ENCODE peak calls at places on chromosomes 1 and 21, in eight cellular contexts. G is aorta, S is adipocyte, M is H9, V is heart right ventricle, T is body of pancreas, X is heart left ventricle, C is hepatocyte. Y is an unnamed sample. For H3K4me1, the result is how much of the 10 kb centered on the place peaks cover.

GRCh38 chr1:182397653-182398388 is 2.6 kb downstream of the TEDDM1 start:
- DNase-seq in G (no peak), S (no peak), M (no peak), V (no peak), T (no peak), X (no peak), C (peak), Y (no peak)

GRCh38 chr1:203627819-203628184 is 1.2 kb downstream of the ATP2B4 start:
- DNase-seq in G (peak), S (peak), M (no peak), V (no peak), T (no peak), X (no peak), C (peak), Y (peak)

GRCh38 chr1:91161749-91162148 is 139.9 kb upstream of the ZNF644 start:
- DNase-seq in G (no peak), S (no peak), M (no peak), V (no peak), T (no peak), X (no peak), C (no peak), Y (no peak)

GRCh38 chr21:17607684-17608083 is 5.0 kb downstream of the BTG3 start:
- DNase-seq in G (no peak), S (no peak), M (no peak), V (no peak), T (no peak), X (no peak), C (no peak), Y (peak)

GRCh38 chr1:32885691-32886011 is 640 bp upstream of the HPCA start:
- DNase-seq in G (no peak), S (no peak), M (no peak), V (no peak), T (no peak), X (no peak), C (no peak), Y (peak)

GRCh38 chr1:78292361-78292760 is 198.4 kb upstream of the PTGFR start:
- DNase-seq in G (no peak), S (peak), M (no peak), V (no peak), T (no peak), X (no peak), C (no peak), Y (no peak)

GRCh38 chr1:28416509-28417194 is 47.1 kb downstream of the PHACTR4 start:
- DNase-seq in G (no peak), S (no peak), M (no peak), V (no peak), T (no peak), X (no peak), C (no peak), Y (no peak)

GRCh38 chr1:51214615-51215131 is 21.4 kb upstream of the RNF11 start:
- DNase-seq in G (no peak), S (peak), M (no peak), V (no peak), T (no peak), X (no peak), C (peak), Y (peak)

GRCh38 chr1:153534933-153535663 is 693 bp downstream of the S100A6 start:
- DNase-seq in G (peak), S (peak), M (no peak), V (peak), T (no peak), X (peak), C (no peak), Y (peak)

GRCh38 chr1:66542811-66543767 is 9.1 kb downstream of the SGIP1 start:
- DNase-seq in G (peak), S (peak), M (no peak), V (peak), T (peak), X (peak), C (peak), Y (peak)

GRCh38 chr1:91877574-91878208 is 8.3 kb downstream of the TGFBR3 start:
- DNase-seq in G (no peak), S (peak), M (no peak), V (no peak), T (no peak), X (no peak), C (no peak), Y (no peak)

GRCh38 chr1:32716312-32717126 is 13.9 kb upstream of the SYNC start:
- DNase-seq in G (no peak), S (no peak), M (peak), V (no peak), T (peak), X (peak), C (peak), Y (peak)

GRCh38 chr1:209611771-209612570 is 28.5 kb downstream of the CAMK1G start:
- DNase-seq in G (no peak), S (no peak), M (no peak), V (no peak), T (no peak), X (no peak), C (no peak), Y (no peak)

GRCh38 chr21:19541612-19542011 is 1138.0 kb upstream of the TMPRSS15 start:
- DNase-seq in G (no peak), S (no peak), M (no peak), V (no peak), T (peak), X (no peak), C (peak), Y (no peak)

GRCh38 chr1:31798433-31799195 is 17.2 kb downstream of the SPOCD1 start:
- DNase-seq in G (no peak), S (peak), M (no peak), V (no peak), T (no peak), X (no peak), C (peak), Y (peak)

GRCh38 chr1:150516050-150516591 is 569 bp downstream of the FALEC start:
- DNase-seq in G (no peak), S (peak), M (peak), V (no peak), T (no peak), X (no peak), C (no peak), Y (peak)

GRCh38 chr1:9317591-9318331 is 25.1 kb downstream of the SPSB1 start:
- DNase-seq in G (no peak), S (peak), M (no peak), V (peak), T (no peak), X (peak), C (peak), Y (peak)

GRCh38 chr1:234302334-234302962 is 70.8 kb upstream of the COA6 start:
- DNase-seq in G (no peak), S (no peak), M (no peak), V (no peak), T (no peak), X (no peak), C (no peak), Y (no peak)

GRCh38 chr21:33019516-33019884 is 6.2 kb upstream of the OLIG2 start:
- DNase-seq in G (no peak), S (no peak), M (no peak), V (no peak), T (no peak), X (no peak), C (no peak), Y (no peak)

GRCh38 chr1:40774266-40774998 is 9.2 kb upstream of the KCNQ4 start:
- DNase-seq in G (peak), S (peak), M (peak), V (no peak), T (peak), X (peak), C (peak), Y (peak)

GRCh38 chr1:204401747-204402146 is 9.9 kb downstream of the PPP1R15B start:
- DNase-seq in G (no peak), S (no peak), M (no peak), V (no peak), T (no peak), X (no peak), C (no peak), Y (no peak)

GRCh38 chr1:108089482-108089881 is 110.7 kb downstream of the SLC25A24 start:
- DNase-seq in G (no peak), S (peak), M (no peak), V (no peak), T (no peak), X (no peak), C (no peak), Y (no peak)

GRCh38 chr1:154727409-154727808 is 119.4 kb upstream of the ADAR start:
- DNase-seq in G (no peak), S (no peak), M (no peak), V (no peak), T (no peak), X (no peak), C (no peak), Y (no peak)

GRCh38 chr1:175390522-175391247 is 198.1 kb upstream of the KIAA0040 start:
- DNase-seq in G (no peak), S (no peak), M (no peak), V (no peak), T (no peak), X (no peak), C (no peak), Y (no peak)

GRCh38 chr1:2778220-2778592 is 23.3 kb downstream of the TTC34 start:
- DNase-seq in G (peak), S (no peak), M (peak), V (no peak), T (no peak), X (no peak), C (no peak), Y (peak)

GRCh38 chr1:56803561-56804156 is 15.5 kb downstream of the FYB2 start:
- DNase-seq in G (no peak), S (no peak), M (peak), V (no peak), T (peak), X (no peak), C (peak), Y (no peak)

GRCh38 chr1:95226781-95227660 is 7.0 kb upstream of the RWDD3 start:
- DNase-seq in G (no peak), S (no peak), M (no peak), V (no peak), T (no peak), X (no peak), C (no peak), Y (no peak)

GRCh38 chr1:218112862-218113261 is 172.2 kb upstream of the RRP15 start:
- DNase-seq in G (no peak), S (no peak), M (no peak), V (no peak), T (no peak), X (no peak), C (peak), Y (no peak)

GRCh38 chr1:61284226-61284854 is 202.0 kb downstream of the NFIA start:
- DNase-seq in G (no peak), S (no peak), M (no peak), V (no peak), T (no peak), X (no peak), C (no peak), Y (no peak)

GRCh38 chr1:84836145-84836544 is 56.9 kb downstream of the LPAR3 start:
- DNase-seq in G (no peak), S (no peak), M (no peak), V (no peak), T (no peak), X (no peak), C (no peak), Y (no peak)

GRCh38 chr21:36087362-36088138 is 17.7 kb downstream of the CBR1 start:
- DNase-seq in G (no peak), S (peak), M (peak), V (no peak), T (no peak), X (no peak), C (no peak), Y (no peak)

GRCh38 chr1:168260393-168260792 is 20.3 kb upstream of the TBX19 start:
- DNase-seq in G (no peak), S (no peak), M (no peak), V (no peak), T (no peak), X (no peak), C (no peak), Y (no peak)

GRCh38 chr1:228099331-228099732 is 3.8 kb downstream of the C1orf35 start:
- DNase-seq in G (no peak), S (no peak), M (peak), V (no peak), T (no peak), X (no peak), C (no peak), Y (peak)

GRCh38 chr21:15029077-15029476 is 35.7 kb downstream of the NRIP1 start:
- DNase-seq in G (no peak), S (no peak), M (no peak), V (no peak), T (no peak), X (no peak), C (no peak), Y (no peak)

GRCh38 chr21:41660748-41661147 is 106.1 kb downstream of the RIPK4 start:
- DNase-seq in G (peak), S (no peak), M (no peak), V (no peak), T (no peak), X (no peak), C (no peak), Y (peak)
- H3K4me1 ChIP-seq in G (under half), S (under half), M (under half), V (under half), T (under half), X (under half), C (under half), Y (under half)

DNA sequence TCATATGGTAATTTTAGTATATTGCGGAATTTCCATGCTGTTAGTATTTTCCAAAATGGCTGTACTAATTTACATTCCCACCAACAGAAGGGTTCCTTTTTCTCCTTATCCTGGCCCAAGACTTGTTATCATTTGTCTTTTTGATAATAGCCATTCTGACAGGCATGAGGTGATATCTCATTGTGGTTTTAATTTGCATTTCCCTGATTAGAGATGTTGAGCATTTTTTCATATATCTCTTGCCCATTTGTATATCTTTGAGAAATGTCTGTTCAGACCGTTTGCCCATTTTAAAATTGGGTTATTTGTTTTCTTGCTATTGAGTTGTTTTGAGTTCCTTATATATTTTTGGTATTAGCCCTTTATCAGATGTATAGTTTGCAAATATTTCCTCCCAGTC is 14.0 kb downstream of the CAPZA1 start:
- DNase-seq in G (no peak), S (no peak), M (no peak), V (no peak), T (no peak), X (no peak), C (no peak), Y (no peak)
- H3K4me1 ChIP-seq in G (under half), S (under half), M (under half), V (under half), T (half or more), X (half or more), C (under half), Y (under half)

DNA sequence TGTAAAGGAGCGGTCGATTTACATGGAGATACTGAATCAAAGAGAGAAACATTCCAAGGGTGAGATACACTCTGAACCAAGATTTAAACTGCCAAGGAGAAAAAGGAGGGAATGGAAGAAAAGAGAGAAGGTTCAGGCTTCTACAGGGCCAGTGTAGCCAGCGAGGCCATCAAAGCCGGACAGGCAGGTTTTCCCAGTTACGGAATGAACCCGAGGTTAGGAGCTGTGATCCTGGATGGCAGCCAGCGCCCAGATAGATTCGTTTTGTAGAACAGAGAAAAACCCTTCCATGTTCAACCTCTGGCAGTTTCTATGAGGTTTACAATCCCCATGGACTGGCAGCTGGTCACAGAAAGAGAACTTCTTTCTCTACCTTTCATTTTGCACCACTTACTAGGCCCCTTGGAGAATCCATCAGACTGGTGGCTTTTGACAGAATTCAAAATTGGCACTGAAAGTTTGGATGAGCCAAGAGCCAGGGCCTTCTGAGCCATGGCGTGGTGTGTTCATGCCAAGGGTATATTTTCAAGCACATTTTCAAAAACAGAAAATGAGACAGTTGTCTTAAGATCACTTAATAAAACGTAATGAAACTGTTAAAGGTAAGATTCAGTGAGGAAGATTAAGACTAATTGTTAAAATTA is 171.5 kb downstream of the RUNX1 start:
- DNase-seq in G (no peak), S (no peak), M (no peak), V (no peak), T (peak), X (no peak), C (peak), Y (no peak)
- H3K4me1 ChIP-seq in G (under half), S (half or more), M (under half), V (under half), T (under half), X (under half), C (under half), Y (half or more)

DNA sequence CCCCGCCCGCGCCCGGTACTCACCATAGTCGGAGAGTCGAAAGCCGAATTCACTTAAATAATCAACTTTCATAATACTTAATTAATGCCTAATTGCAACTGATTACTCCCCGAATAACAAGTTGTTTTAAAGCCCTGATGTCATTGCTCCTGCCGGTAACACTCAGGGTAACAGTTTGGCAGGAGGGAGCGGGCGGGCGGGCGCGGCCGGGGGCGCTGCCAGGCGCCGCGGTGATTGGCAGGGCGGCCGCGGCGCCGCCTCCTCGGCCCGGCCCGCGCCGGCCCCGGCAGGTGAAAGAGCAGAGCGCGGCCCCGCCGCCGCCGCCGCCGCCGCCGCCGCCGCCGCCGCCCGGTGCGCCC is 102.2 kb downstream of the CASZ1 start:
- DNase-seq in G (no peak), S (peak), M (peak), V (no peak), T (no peak), X (no peak), C (no peak), Y (peak)
- H3K4me1 ChIP-seq in G (under half), S (under half), M (under half), V (under half), T (half or more), X (half or more), C (under half), Y (under half)

Y was measured in osteoblast.